ENCODE peak calls at places on chromosomes 11 and 22, in seven cellular contexts. T, Q, S, P, L, F and Y are unnamed samples.

GRCh38 chr11:5234390-5234834 is at the start of gene HBD:
- DNase-seq in T (peak), Q (no peak), S (no peak), P (no peak), L (peak), F (no peak), Y (no peak)

GRCh38 chr11:12259956-12260355 is 117.4 kb upstream of the PARVA start:
- DNase-seq in T (no peak), Q (no peak), S (no peak), P (no peak), L (no peak), F (no peak), Y (no peak)

GRCh38 chr11:1964955-1965354 is 17.8 kb downstream of the MRPL23 start:
- DNase-seq in T (no peak), Q (peak), S (no peak), P (no peak), L (no peak), F (no peak), Y (no peak)

GRCh38 chr22:39748877-39749276 is 144.7 kb downstream of the ENTHD1 start:
- DNase-seq in T (peak), Q (no peak), S (no peak), P (no peak), L (peak), F (no peak), Y (no peak)

GRCh38 chr22:29060251-29060650 is 1.4 kb downstream of the C22orf31 start:
- DNase-seq in T (no peak), Q (no peak), S (no peak), P (no peak), L (no peak), F (no peak), Y (no peak)

GRCh38 chr11:110716361-110716760 is 4.1 kb upstream of the ARHGAP20 start:
- DNase-seq in T (peak), Q (no peak), S (no peak), P (no peak), L (peak), F (no peak), Y (no peak)

GRCh38 chr11:19725379-19726079 is 12.9 kb downstream of the NAV2 start:
- DNase-seq in T (no peak), Q (no peak), S (no peak), P (no peak), L (no peak), F (no peak), Y (no peak)

GRCh38 chr22:24423519-24424000 is 3.8 kb upstream of the ADORA2A start:
- DNase-seq in T (no peak), Q (peak), S (peak), P (no peak), L (peak), F (peak), Y (no peak)

GRCh38 chr22:36548606-36549005 is 19.6 kb upstream of the EIF3D start:
- DNase-seq in T (no peak), Q (no peak), S (no peak), P (no peak), L (no peak), F (no peak), Y (no peak)

GRCh38 chr22:17012267-17012666 is 4.2 kb upstream of the GAB4 start:
- DNase-seq in T (no peak), Q (no peak), S (no peak), P (no peak), L (no peak), F (no peak), Y (no peak)

GRCh38 chr11:87368876-87369480 is 331.2 kb downstream of the TMEM135 start:
- DNase-seq in T (no peak), Q (no peak), S (no peak), P (no peak), L (peak), F (no peak), Y (no peak)

GRCh38 chr11:11978792-11979486 is 29.5 kb downstream of the DKK3 start:
- DNase-seq in T (peak), Q (no peak), S (no peak), P (no peak), L (peak), F (no peak), Y (no peak)

GRCh38 chr11:123628936-123629683 is 25.3 kb downstream of the SCN3B start:
- DNase-seq in T (peak), Q (no peak), S (no peak), P (no peak), L (peak), F (no peak), Y (no peak)

GRCh38 chr11:22599458-22599857 is 26.2 kb downstream of the FANCF start:
- DNase-seq in T (no peak), Q (no peak), S (no peak), P (no peak), L (no peak), F (no peak), Y (no peak)

GRCh38 chr22:39546889-39547586 is 14.5 kb upstream of the RPS19BP1 start:
- DNase-seq in T (peak), Q (no peak), S (no peak), P (peak), L (peak), F (no peak), Y (no peak)

GRCh38 chr11:2912498-2912897 is 16.7 kb downstream of the PHLDA2 start:
- DNase-seq in T (peak), Q (no peak), S (no peak), P (no peak), L (peak), F (peak), Y (no peak)

GRCh38 chr11:111605681-111606080 is 3.4 kb downstream of the SIK2 start:
- DNase-seq in T (no peak), Q (no peak), S (no peak), P (no peak), L (no peak), F (no peak), Y (no peak)

GRCh38 chr11:17730608-17731462 is 3.7 kb upstream of the KCNC1 start:
- DNase-seq in T (peak), Q (peak), S (peak), P (peak), L (peak), F (peak), Y (no peak)

GRCh38 chr11:15166204-15166603 is 51.5 kb downstream of the INSC start:
- DNase-seq in T (no peak), Q (no peak), S (no peak), P (no peak), L (no peak), F (no peak), Y (no peak)

GRCh38 chr22:33579448-33580093 is 340.7 kb downstream of the LARGE1 start:
- DNase-seq in T (peak), Q (peak), S (peak), P (peak), L (peak), F (no peak), Y (no peak)

GRCh38 chr11:110711776-110712642 is at the start of gene ARHGAP20:
- DNase-seq in T (peak), Q (peak), S (peak), P (no peak), L (peak), F (peak), Y (no peak)

GRCh38 chr11:68106165-68106940 is 14.8 kb downstream of the CHKA start:
- DNase-seq in T (no peak), Q (no peak), S (no peak), P (no peak), L (no peak), F (no peak), Y (no peak)

GRCh38 chr11:124717786-124718634 is 21.7 kb upstream of the NRGN start:
- DNase-seq in T (peak), Q (no peak), S (peak), P (no peak), L (peak), F (no peak), Y (no peak)

GRCh38 chr11:69919659-69920499 is 100.7 kb upstream of the FGF3 start:
- DNase-seq in T (no peak), Q (peak), S (no peak), P (no peak), L (no peak), F (no peak), Y (no peak)

GRCh38 chr11:78050964-78051831 is 12.5 kb upstream of the THRSP start:
- DNase-seq in T (peak), Q (no peak), S (no peak), P (no peak), L (peak), F (peak), Y (no peak)

GRCh38 chr11:2530131-2530854 is 85.5 kb downstream of the KCNQ1 start:
- DNase-seq in T (no peak), Q (peak), S (no peak), P (no peak), L (no peak), F (no peak), Y (no peak)

GRCh38 chr11:130514316-130514715 is 65.9 kb downstream of the ADAMTS15 start:
- DNase-seq in T (peak), Q (no peak), S (no peak), P (no peak), L (peak), F (no peak), Y (no peak)

GRCh38 chr11:14234446-14234845 is 124.5 kb downstream of the RRAS2 start:
- DNase-seq in T (no peak), Q (no peak), S (no peak), P (no peak), L (no peak), F (no peak), Y (no peak)

GRCh38 chr11:134459246-134460043 is 47.4 kb upstream of the B3GAT1 start:
- DNase-seq in T (no peak), Q (no peak), S (no peak), P (peak), L (no peak), F (no peak), Y (no peak)

GRCh38 chr22:41596776-41597634 is 7.4 kb upstream of the PMM1 start:
- DNase-seq in T (peak), Q (peak), S (peak), P (peak), L (peak), F (peak), Y (no peak)

GRCh38 chr11:117232911-117233409 is 489 bp downstream of the RNF214 start:
- DNase-seq in T (no peak), Q (peak), S (no peak), P (no peak), L (no peak), F (peak), Y (no peak)